ENCODE peak calls at places on chromosomes 7 and 10, in nine cellular contexts. I, D, N, Y, T, H, B, V and W are unnamed samples.
A peak's percentile ranks its signal among the peaks of the same experiment; 100 is the strongest.

GRCh38 chr10:102627446-102628293 is 16.6 kb upstream of the TRIM8 start:
- DNase-seq in I (no peak), D (peak; percentile 89), N (no peak), Y (no peak), T (peak; percentile 81), H (peak; percentile 62), B (no peak), V (peak; percentile 78), W (no peak)

GRCh38 chr10:129854796-129855705 is 109.0 kb downstream of the EBF3 start:
- DNase-seq in I (no peak), D (no peak), N (no peak), Y (no peak), T (no peak), H (no peak), B (no peak), V (no peak), W (no peak)

GRCh38 chr7:106774768-106775551 is 90.1 kb upstream of the PIK3CG start:
- DNase-seq in I (no peak), D (no peak), N (no peak), Y (peak; percentile 38), T (peak; percentile 65), H (peak; percentile 29), B (no peak), V (peak; percentile 27), W (no peak)

GRCh38 chr7:123184271-123184670 is 15.5 kb downstream of the SLC13A1 start:
- DNase-seq in I (no peak), D (no peak), N (no peak), Y (no peak), T (no peak), H (no peak), B (no peak), V (no peak), W (no peak)

GRCh38 chr10:128268015-128268722 is 141.9 kb upstream of the MKI67 start:
- DNase-seq in I (no peak), D (peak; percentile 75), N (no peak), Y (no peak), T (peak; percentile 25), H (peak; percentile 5), B (no peak), V (no peak), W (no peak)

GRCh38 chr10:4234661-4235060 is 449.7 kb upstream of the KLF6 start:
- DNase-seq in I (no peak), D (no peak), N (no peak), Y (no peak), T (no peak), H (no peak), B (no peak), V (peak; percentile 21), W (no peak)

GRCh38 chr10:75904499-75905283 is 473.3 kb downstream of the LRMDA start:
- DNase-seq in I (no peak), D (no peak), N (no peak), Y (no peak), T (no peak), H (no peak), B (no peak), V (no peak), W (no peak)

GRCh38 chr10:99952799-99953198 is 56.9 kb downstream of the DNMBP start:
- DNase-seq in I (no peak), D (no peak), N (no peak), Y (no peak), T (no peak), H (peak; percentile 56), B (no peak), V (no peak), W (no peak)

GRCh38 chr7:130421685-130422084 is 19.1 kb downstream of the CEP41 start:
- DNase-seq in I (no peak), D (no peak), N (no peak), Y (no peak), T (no peak), H (peak; percentile 45), B (no peak), V (peak; percentile 37), W (no peak)

GRCh38 chr7:141701489-141702046 is 398 bp downstream of the DENND11 start:
- DNase-seq in I (peak; percentile 62), D (peak; percentile 15), N (no peak), Y (peak; percentile 41), T (peak; percentile 43), H (no peak), B (peak; percentile 59), V (no peak), W (no peak)

GRCh38 chr10:70528726-70529362 is 50.3 kb downstream of the PALD1 start:
- DNase-seq in I (no peak), D (peak; percentile 41), N (no peak), Y (no peak), T (peak; percentile 52), H (peak; percentile 57), B (no peak), V (peak; percentile 65), W (no peak)

GRCh38 chr7:4245866-4246470 is 436.1 kb upstream of the FOXK1 start:
- DNase-seq in I (no peak), D (no peak), N (no peak), Y (no peak), T (no peak), H (no peak), B (no peak), V (no peak), W (no peak)

GRCh38 chr10:123549761-123550454 is 116.2 kb upstream of the GPR26 start:
- DNase-seq in I (no peak), D (no peak), N (no peak), Y (peak; percentile 22), T (no peak), H (no peak), B (no peak), V (no peak), W (no peak)

GRCh38 chr7:130441408-130441854 is 615 bp upstream of the CEP41 start:
- DNase-seq in I (no peak), D (peak; percentile 69), N (no peak), Y (no peak), T (peak; percentile 76), H (no peak), B (no peak), V (peak; percentile 12), W (no peak)

GRCh38 chr7:107414198-107414597 is 55.7 kb upstream of the GPR22 start:
- DNase-seq in I (no peak), D (no peak), N (no peak), Y (no peak), T (no peak), H (no peak), B (no peak), V (no peak), W (no peak)

GRCh38 chr10:80504158-80504811 is 33.4 kb upstream of the SH2D4B start:
- DNase-seq in I (peak; percentile 65), D (no peak), N (no peak), Y (no peak), T (no peak), H (no peak), B (peak; percentile 48), V (no peak), W (no peak)

GRCh38 chr7:944744-945143 is 9.7 kb downstream of the ADAP1 start:
- DNase-seq in I (no peak), D (no peak), N (no peak), Y (no peak), T (no peak), H (no peak), B (no peak), V (no peak), W (no peak)
- H3K4me3 ChIP-seq in I (no peak overlapping the region), D (no peak overlapping the region), N (no peak overlapping the region), Y (no peak overlapping the region), T (no peak overlapping the region), H (no peak overlapping the region), B (no peak overlapping the region), V (no peak overlapping the region), W (no peak overlapping the region)

GRCh38 chr10:62492012-62492869 is 118.1 kb downstream of the ZNF365 start:
- DNase-seq in I (no peak), D (no peak), N (no peak), Y (no peak), T (peak; percentile 6), H (peak; percentile 74), B (no peak), V (peak; percentile 25), W (no peak)
- TF ChIP-seq CTCF in I (peak; percentile 33), D (peak; percentile 33), N (peak; percentile 38), Y (peak; percentile 44), T (no peak), H (peak; percentile 74), B (peak; percentile 21), V (peak; percentile 51), W (peak; percentile 63)

GRCh38 chr7:30757343-30757695 is 5.4 kb downstream of the INMT start:
- DNase-seq in I (no peak), D (no peak), N (no peak), Y (no peak), T (no peak), H (no peak), B (no peak), V (no peak), W (no peak)

GRCh38 chr7:30752484-30752883 is 549 bp downstream of the INMT start:
- DNase-seq in I (no peak), D (no peak), N (no peak), Y (no peak), T (no peak), H (no peak), B (no peak), V (no peak), W (no peak)

GRCh38 chr7:30754315-30754877 is 2.5 kb downstream of the INMT start:
- DNase-seq in I (no peak), D (no peak), N (no peak), Y (no peak), T (no peak), H (no peak), B (no peak), V (no peak), W (no peak)

GRCh38 chr7:30752979-30753378 is 1.0 kb downstream of the INMT start:
- DNase-seq in I (no peak), D (no peak), N (no peak), Y (peak; percentile 61), T (no peak), H (peak; percentile 66), B (peak; percentile 52), V (no peak), W (peak; percentile 76)

DNA sequence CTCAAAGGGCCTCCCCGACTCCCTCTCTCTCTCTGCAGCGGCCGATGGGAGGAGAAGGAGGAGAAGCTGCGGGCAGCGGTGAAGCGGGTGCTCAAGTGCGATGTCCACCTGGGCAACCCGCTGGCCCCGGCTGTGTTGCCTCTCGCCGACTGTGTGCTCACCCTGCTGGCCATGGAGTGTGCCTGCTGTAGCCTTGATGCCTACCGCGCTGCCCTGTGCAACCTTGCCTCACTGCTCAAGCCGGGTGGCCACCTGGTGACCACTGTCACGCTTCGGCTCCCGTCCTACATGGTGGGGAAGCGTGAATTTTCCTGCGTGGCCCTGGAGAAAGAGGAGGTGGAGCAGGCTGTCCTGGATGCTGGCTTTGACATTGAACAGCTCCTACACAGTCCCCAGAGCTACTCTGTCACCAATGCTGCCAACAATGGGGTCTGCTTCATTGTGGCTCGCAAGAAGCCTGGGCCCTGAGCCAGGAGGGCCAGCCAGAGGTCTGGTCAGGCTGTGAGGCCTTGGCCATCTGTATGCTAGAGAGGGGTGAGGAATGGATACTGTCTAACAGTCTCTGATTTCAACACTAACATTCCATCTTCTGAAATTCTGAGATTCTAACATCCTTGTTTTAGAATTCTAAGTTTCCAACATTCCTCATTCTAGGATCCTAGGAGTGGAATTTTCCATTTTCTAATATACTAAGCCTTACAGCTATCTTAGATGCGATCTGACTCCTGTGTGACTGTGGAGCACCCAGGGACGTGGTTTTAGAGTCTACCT is 3.6 kb downstream of the INMT start:
- DNase-seq in I (no peak), D (no peak), N (no peak), Y (no peak), T (no peak), H (no peak), B (no peak), V (peak; percentile 25), W (peak; percentile 73)
- H3K4me3 ChIP-seq in I (no peak overlapping the region), D (no peak overlapping the region), N (peak overlapping the region; percentile 71), Y (peak overlapping the region; percentile 12), T (no peak overlapping the region), H (no peak overlapping the region), B (no peak overlapping the region), V (no peak overlapping the region), W (peak overlapping the region; percentile 52)

GRCh38 chr10:6918305-6918704 is 338.2 kb upstream of the PRKCQ start:
- DNase-seq in I (no peak), D (peak; percentile 6), N (no peak), Y (peak; percentile 45), T (no peak), H (peak; percentile 28), B (peak; percentile 59), V (no peak), W (no peak)
- TF ChIP-seq CTCF in I (peak; percentile 43), D (no peak), N (no peak), Y (peak; percentile 15), T (peak; percentile 41), H (peak; percentile 51), B (no peak), V (peak; percentile 17), W (no peak)